ENCODE peak calls at places on chromosomes 4 and X, in four cellular contexts. T is activated naive CD4-positive, alpha-beta T cell treated with anti-CD3 and anti-CD28 coated beads for 36 hours; C is coronary artery; V is NCI-H1417. U is an unnamed sample.

GRCh38 chr4:815464-816146 is 10.3 kb downstream of the CPLX1 start:
- DNase-seq in T (no peak), C (no peak), V (peak), U (no peak)

GRCh38 chrX:716136-716535 is 85.5 kb downstream of the SHOX start:
- DNase-seq in T (no peak), C (no peak), V (no peak), U (no peak)

GRCh38 chr4:83582289-83582756 is 46.4 kb downstream of the GPAT3 start:
- DNase-seq in T (peak), C (no peak), V (peak), U (no peak)

GRCh38 chr4:7733801-7734650 is 205.6 kb downstream of the AFAP1 start:
- DNase-seq in T (no peak), C (no peak), V (no peak), U (no peak)

GRCh38 chr4:124697441-124697840 is 15.1 kb downstream of the ANKRD50 start:
- DNase-seq in T (no peak), C (no peak), V (no peak), U (no peak)

GRCh38 chr4:98290511-98290910 is 29.3 kb downstream of the RAP1GDS1 start:
- DNase-seq in T (no peak), C (no peak), V (no peak), U (no peak)

GRCh38 chr4:8349664-8350225 is 80.2 kb downstream of the HTRA3 start:
- DNase-seq in T (no peak), C (no peak), V (no peak), U (peak)

GRCh38 chr4:126697748-126698147 is 935.0 kb upstream of the INTU start:
- DNase-seq in T (no peak), C (no peak), V (no peak), U (no peak)